ENCODE peak calls at places on chromosomes 6 and 20, in four cellular contexts. O is PC-9; H is NCI-H2171 treated with DMSO at 0.1 percent for 48 hours; B is effector CD4-positive, alpha-beta T cell. P is an unnamed sample.

GRCh38 chr6:34182751-34183531 is 37.1 kb upstream of the GRM4 start:
- DNase-seq in O (no peak), B (peak), H (no peak), P (no peak)

GRCh38 chr6:41559655-41560439 is 13.7 kb downstream of the FOXP4 start:
- DNase-seq in O (no peak), B (no peak), H (no peak), P (no peak)

GRCh38 chr6:34922177-34922663 is 33.2 kb downstream of the ANKS1A start:
- DNase-seq in H (no peak), O (peak), B (no peak), P (no peak)

GRCh38 chr6:118542184-118542952 is 5.7 kb upstream of the PLN start:
- DNase-seq in B (no peak), H (no peak), O (no peak), P (no peak)

GRCh38 chr6:52876056-52876787 is 33.3 kb downstream of the GSTA3 start:
- DNase-seq in B (no peak), O (no peak), H (no peak), P (no peak)

GRCh38 chr6:105199711-105200110 is 19.9 kb upstream of the POPDC3 start:
- DNase-seq in H (no peak), B (no peak), O (no peak), P (no peak)

GRCh38 chr6:135537782-135538301 is 40.3 kb upstream of the AHI1 start:
- DNase-seq in H (no peak), O (peak), B (no peak), P (no peak)

GRCh38 chr6:14775528-14775927 is 470.3 kb upstream of the JARID2 start:
- DNase-seq in B (no peak), O (no peak), H (peak), P (no peak)

GRCh38 chr6:82113231-82113630 is 134.3 kb downstream of the IBTK start:
- DNase-seq in B (no peak), H (no peak), O (no peak), P (no peak)

GRCh38 chr20:4902788-4903187 is 98.5 kb downstream of the SLC23A2 start:
- DNase-seq in O (no peak), H (no peak), B (no peak), P (no peak)

GRCh38 chr6:94045473-94045872 is 626.1 kb upstream of the EPHA7 start:
- DNase-seq in H (no peak), O (no peak), B (no peak), P (no peak)

GRCh38 chr6:67450641-67451040 is 1184.4 kb upstream of the ADGRB3 start:
- DNase-seq in H (peak), B (no peak), O (no peak), P (no peak)

GRCh38 chr20:31845300-31845863 is at the start of gene FOXS1:
- DNase-seq in B (no peak), O (no peak), H (no peak), P (no peak)

GRCh38 chr20:19832875-19833274 is 74.8 kb downstream of the RIN2 start:
- DNase-seq in H (no peak), B (no peak), O (no peak), P (no peak)

GRCh38 chr6:137707038-137707589 is 159.9 kb upstream of the TNFAIP3 start:
- DNase-seq in O (no peak), H (no peak), B (no peak), P (no peak)

GRCh38 chr6:158605266-158605878 is 39.2 kb downstream of the DYNLT1 start:
- DNase-seq in O (peak), H (peak), B (peak), P (no peak)

GRCh38 chr6:134938896-134939295 is 11.0 kb downstream of the ALDH8A1 start:
- DNase-seq in H (no peak), B (peak), O (no peak), P (no peak)

GRCh38 chr6:36431197-36431596 is 11.5 kb downstream of the PXT1 start:
- DNase-seq in H (no peak), B (no peak), O (no peak), P (no peak)

GRCh38 chr6:42764883-42765653 is 16.8 kb upstream of the BICRAL start:
- DNase-seq in B (no peak), H (no peak), O (no peak), P (no peak)

GRCh38 chr6:42333622-42334021 is 116.0 kb upstream of the MRPS10 start:
- DNase-seq in O (no peak), H (no peak), B (no peak), P (no peak)

GRCh38 chr6:143745160-143746133 is 67.7 kb downstream of the PHACTR2 start:
- DNase-seq in O (peak), B (no peak), H (peak), P (no peak)

GRCh38 chr6:107642348-107643347 is 152.7 kb downstream of the SOBP start:
- DNase-seq in O (no peak), H (peak), B (no peak), P (no peak)

GRCh38 chr6:70985151-70985550 is 28.3 kb upstream of the B3GAT2 start:
- DNase-seq in O (no peak), H (no peak), B (no peak), P (no peak)

GRCh38 chr20:61589055-61589385 is 337.0 kb downstream of the CDH4 start:
- DNase-seq in B (no peak), H (no peak), O (no peak), P (no peak)

GRCh38 chr20:25584905-25585704 is at the start of gene NINL:
- DNase-seq in O (peak), H (peak), B (no peak), P (peak)

GRCh38 chr6:37103169-37104039 is 66.5 kb upstream of the PIM1 start:
- DNase-seq in O (peak), H (peak), B (no peak), P (no peak)

GRCh38 chr6:149580880-149581279 is 14.7 kb downstream of the GINM1 start:
- DNase-seq in B (no peak), O (no peak), H (no peak), P (no peak)

GRCh38 chr6:27866370-27867050 is 45.7 kb downstream of the OR2B2 start:
- DNase-seq in H (no peak), O (peak), B (peak), P (no peak)